ENCODE peak calls at places on chromosomes 12 and 14, in five cellular contexts. D, J, H, G and Z are unnamed samples.

GRCh38 chr12:131471946-131472732 is 238.8 kb upstream of the SFSWAP start:
- DNase-seq in D (no peak), J (no peak), H (no peak), G (no peak), Z (no peak)

GRCh38 chr14:99408286-99408970 is 72.2 kb downstream of the SETD3 start:
- DNase-seq in D (no peak), J (no peak), H (no peak), G (no peak), Z (no peak)

GRCh38 chr12:103909811-103910210 is 20.4 kb upstream of the HSP90B1 start:
- DNase-seq in D (no peak), J (no peak), H (no peak), G (peak), Z (no peak)

GRCh38 chr12:89225808-89226368 is 126.4 kb downstream of the DUSP6 start:
- DNase-seq in D (no peak), J (peak), H (no peak), G (peak), Z (no peak)

GRCh38 chr14:93708800-93709199 is 79.5 kb downstream of the PRIMA1 start:
- DNase-seq in D (no peak), J (no peak), H (no peak), G (no peak), Z (no peak)

GRCh38 chr12:81627336-81628189 is 131.6 kb downstream of the PPFIA2 start:
- DNase-seq in D (peak), J (peak), H (peak), G (peak), Z (peak)

GRCh38 chr12:113135178-113136127 is at the start of gene RASAL1:
- DNase-seq in D (no peak), J (peak), H (peak), G (no peak), Z (peak)

GRCh38 chr14:68794856-68795601 is 2.2 kb upstream of the ZFP36L1 start:
- DNase-seq in D (no peak), J (peak), H (peak), G (peak), Z (no peak)

GRCh38 chr14:79436325-79436724 is 775.0 kb downstream of the DIO2 start:
- DNase-seq in D (no peak), J (no peak), H (no peak), G (no peak), Z (no peak)

GRCh38 chr12:25655702-25656101 is 102.6 kb upstream of the LMNTD1 start:
- DNase-seq in D (no peak), J (peak), H (no peak), G (no peak), Z (no peak)

GRCh38 chr14:88063807-88064206 is 58.9 kb downstream of the GPR65 start:
- DNase-seq in D (no peak), J (no peak), H (no peak), G (no peak), Z (no peak)

GRCh38 chr14:103504991-103505565 is 17.6 kb downstream of the CKB start:
- DNase-seq in D (no peak), J (no peak), H (no peak), G (peak), Z (no peak)